ENCODE peak calls at places on chromosomes 4 and X, in nine cellular contexts. Z is fibroblast of lung; C is tibial artery; R is endodermal cell; G is mammary epithelial cell; W is CD4-positive, alpha-beta T cell; N is H9; A is IMR-90; Q is transverse colon. V is an unnamed sample. For H3K27me3 and H3K9me3, the result is how much of the 10 kb centered on the place peaks cover.

GRCh38 chrX:10404435-10404834 is 215.9 kb downstream of the MID1 start:
- DNase-seq in Z (peak), C (no peak), R (no peak), G (no peak), W (no peak), N (no peak), A (peak), Q (no peak), V (no peak)

GRCh38 chrX:101383679-101384078 is 2.3 kb downstream of the BTK start:
- DNase-seq in Z (no peak), C (no peak), R (no peak), G (no peak), W (no peak), N (no peak), A (no peak), Q (peak), V (no peak)

GRCh38 chrX:94977986-94978385 is 1304.0 kb downstream of the FAM133A start:
- DNase-seq in Z (no peak), C (no peak), R (no peak), G (no peak), W (no peak), N (no peak), A (no peak), Q (no peak), V (no peak)

GRCh38 chrX:115892787-115893671 is 277.5 kb upstream of the AGTR2 start:
- DNase-seq in Z (peak), C (no peak), R (peak), G (peak), W (no peak), N (peak), A (peak), Q (peak), V (peak)

GRCh38 chr4:48237996-48238645 is 31.5 kb downstream of the TEC start:
- DNase-seq in Z (no peak), C (no peak), R (no peak), G (peak), W (no peak), N (no peak), A (peak), Q (no peak), V (no peak)

GRCh38 chrX:112066813-112067212 is 15.8 kb downstream of the TRPC5 start:
- DNase-seq in Z (no peak), C (no peak), R (no peak), G (no peak), W (no peak), N (no peak), A (no peak), Q (no peak), V (no peak)

GRCh38 chr4:113636438-113636818 is 125.1 kb downstream of the CAMK2D start:
- DNase-seq in Z (no peak), C (no peak), R (no peak), G (no peak), W (no peak), N (no peak), A (no peak), Q (no peak), V (no peak)

GRCh38 chrX:2690856-2691542 is at the start of gene CD99:
- DNase-seq in Z (peak), C (peak), R (peak), G (peak), W (peak), N (peak), A (peak), Q (peak), V (peak)

GRCh38 chrX:105821471-105822081 is 763 bp upstream of the NRK start:
- DNase-seq in Z (peak), C (no peak), R (peak), G (no peak), W (no peak), N (peak), A (peak), Q (peak), V (no peak)

GRCh38 chr4:98838977-98839618 is 89.8 kb downstream of the EIF4E start:
- DNase-seq in Z (peak), C (no peak), R (no peak), G (peak), W (no peak), N (no peak), A (peak), Q (no peak), V (peak)

GRCh38 chr4:82898322-82899243 is 2.0 kb upstream of the THAP9 start:
- DNase-seq in Z (peak), C (peak), R (no peak), G (peak), W (no peak), N (no peak), A (peak), Q (no peak), V (no peak)

GRCh38 chr4:89215736-89216135 is 91.9 kb downstream of the GPRIN3 start:
- DNase-seq in Z (no peak), C (no peak), R (no peak), G (no peak), W (no peak), N (no peak), A (no peak), Q (no peak), V (no peak)

GRCh38 chrX:9670136-9670905 is 95.3 kb downstream of the GPR143 start:
- DNase-seq in Z (peak), C (no peak), R (no peak), G (no peak), W (no peak), N (no peak), A (peak), Q (no peak), V (no peak)

GRCh38 chr4:169619518-169619957 is 840 bp upstream of the CLCN3 start:
- DNase-seq in Z (peak), C (no peak), R (peak), G (peak), W (peak), N (peak), A (peak), Q (peak), V (peak)

GRCh38 chr4:72326692-72327632 is 242.1 kb downstream of the ADAMTS3 start:
- DNase-seq in Z (peak), C (no peak), R (no peak), G (no peak), W (no peak), N (no peak), A (peak), Q (no peak), V (peak)

GRCh38 chr4:159516556-159516955 is 413.7 kb downstream of the RAPGEF2 start:
- DNase-seq in Z (peak), C (no peak), R (no peak), G (peak), W (no peak), N (no peak), A (peak), Q (no peak), V (no peak)

GRCh38 chr4:145076473-145076855 is 21.5 kb downstream of the ANAPC10 start:
- DNase-seq in Z (peak), C (no peak), R (no peak), G (no peak), W (no peak), N (no peak), A (peak), Q (no peak), V (no peak)

GRCh38 chr4:83552085-83552484 is 16.2 kb downstream of the GPAT3 start:
- DNase-seq in Z (peak), C (no peak), R (no peak), G (peak), W (no peak), N (no peak), A (no peak), Q (no peak), V (no peak)

GRCh38 chrX:129144172-129145038 is 378.9 kb downstream of the SMARCA1 start:
- DNase-seq in Z (peak), C (no peak), R (no peak), G (no peak), W (no peak), N (no peak), A (no peak), Q (no peak), V (no peak)

GRCh38 chr4:189002475-189002874 is 863.2 kb downstream of the TRIML1 start:
- DNase-seq in Z (no peak), C (no peak), R (no peak), G (no peak), W (no peak), N (no peak), A (no peak), Q (no peak), V (no peak)

GRCh38 chr4:53747401-53747800 is 156.1 kb upstream of the LNX1 start:
- DNase-seq in Z (no peak), C (no peak), R (no peak), G (no peak), W (no peak), N (no peak), A (no peak), Q (no peak), V (no peak)

GRCh38 chrX:129663171-129663570 is 8.4 kb upstream of the APLN start:
- DNase-seq in Z (peak), C (no peak), R (no peak), G (no peak), W (no peak), N (no peak), A (peak), Q (no peak), V (no peak)

GRCh38 chr4:37446016-37446415 is 201.5 kb downstream of the NWD2 start:
- DNase-seq in Z (peak), C (no peak), R (no peak), G (no peak), W (no peak), N (no peak), A (no peak), Q (no peak), V (no peak)

GRCh38 chrX:153477039-153477438 is 6.7 kb upstream of the HAUS7 start:
- DNase-seq in Z (peak), C (peak), R (no peak), G (no peak), W (no peak), N (peak), A (peak), Q (no peak), V (peak)

GRCh38 chr4:173827707-173828106 is 297.7 kb upstream of the HAND2 start:
- DNase-seq in Z (no peak), C (no peak), R (no peak), G (no peak), W (no peak), N (no peak), A (no peak), Q (no peak), V (no peak)

GRCh38 chr4:52572936-52573485 is 86.1 kb downstream of the USP46 start:
- DNase-seq in Z (peak), C (no peak), R (no peak), G (peak), W (no peak), N (no peak), A (peak), Q (no peak), V (no peak)

GRCh38 chr4:32499176-32499575 is 1779.0 kb downstream of the PCDH7 start:
- DNase-seq in Z (peak), C (no peak), R (no peak), G (no peak), W (no peak), N (no peak), A (no peak), Q (no peak), V (no peak)

GRCh38 chr4:97394653-97395052 is 748.6 kb downstream of the STPG2 start:
- DNase-seq in Z (peak), C (no peak), R (no peak), G (peak), W (no peak), N (no peak), A (no peak), Q (no peak), V (no peak)

GRCh38 chr4:154399259-154399974 is 92.2 kb downstream of the DCHS2 start:
- DNase-seq in Z (no peak), C (no peak), R (no peak), G (peak), W (no peak), N (no peak), A (peak), Q (no peak), V (no peak)

GRCh38 chr4:139984459-139984858 is 169.5 kb downstream of the MAML3 start:
- DNase-seq in Z (no peak), C (no peak), R (no peak), G (no peak), W (no peak), N (no peak), A (no peak), Q (no peak), V (no peak)

GRCh38 chr4:149029056-149029651 is 586.9 kb upstream of the NR3C2 start:
- DNase-seq in Z (peak), C (no peak), R (no peak), G (no peak), W (no peak), N (no peak), A (peak), Q (peak), V (no peak)

GRCh38 chr4:185142911-185143595 is at the start of gene SLC25A4:
- DNase-seq in Z (peak), C (peak), R (peak), G (peak), W (peak), N (peak), A (peak), Q (peak), V (peak)

GRCh38 chr4:8016527-8016926 is 76.9 kb upstream of the AFAP1 start:
- DNase-seq in Z (peak), C (no peak), R (no peak), G (no peak), W (no peak), N (no peak), A (no peak), Q (no peak), V (no peak)

GRCh38 chr4:137703225-137703624 is 170.9 kb upstream of the PCDH18 start:
- DNase-seq in Z (no peak), C (no peak), R (no peak), G (no peak), W (no peak), N (no peak), A (no peak), Q (no peak), V (no peak)

GRCh38 chr4:6250984-6251295 is 18.7 kb upstream of the WFS1 start:
- DNase-seq in Z (no peak), C (no peak), R (no peak), G (no peak), W (no peak), N (no peak), A (no peak), Q (no peak), V (no peak)

GRCh38 chr4:6253111-6253510 is 16.5 kb upstream of the WFS1 start:
- DNase-seq in Z (no peak), C (no peak), R (no peak), G (no peak), W (no peak), N (no peak), A (no peak), Q (no peak), V (no peak)

GRCh38 chr4:6250235-6250983 is 19.2 kb upstream of the WFS1 start:
- DNase-seq in Z (peak), C (no peak), R (peak), G (peak), W (no peak), N (peak), A (peak), Q (no peak), V (peak)

GRCh38 chr4:6251365-6251764 is 18.3 kb upstream of the WFS1 start:
- DNase-seq in Z (no peak), C (no peak), R (no peak), G (no peak), W (no peak), N (no peak), A (no peak), Q (no peak), V (no peak)

GRCh38 chr4:6252051-6252450 is 17.6 kb upstream of the WFS1 start:
- DNase-seq in Z (no peak), C (no peak), R (no peak), G (no peak), W (no peak), N (no peak), A (no peak), Q (no peak), V (no peak)
- H3K27me3 ChIP-seq in Z (under half), C (under half), R (under half), G (under half), W (under half), N (under half), A (under half), Q (under half), V (under half)

GRCh38 chr4:84917087-84917821 is 49.2 kb downstream of the WDFY3 start:
- DNase-seq in Z (no peak), C (no peak), R (no peak), G (no peak), W (no peak), N (no peak), A (peak), Q (no peak), V (no peak)
- H3K27ac ChIP-seq in Z (no peak), C (no peak), R (no peak), G (no peak), W (no peak), N (no peak), A (no peak), Q (no peak), V (no peak)

GRCh38 chr4:80498725-80499124 is 163.2 kb downstream of the CFAP299 start:
- DNase-seq in Z (no peak), C (no peak), R (no peak), G (no peak), W (no peak), N (no peak), A (no peak), Q (no peak), V (no peak)

GRCh38 chr4:80489798-80490197 is 154.3 kb downstream of the CFAP299 start:
- DNase-seq in Z (no peak), C (no peak), R (no peak), G (no peak), W (no peak), N (no peak), A (no peak), Q (no peak), V (no peak)

GRCh38 chr4:80495847-80496246 is 160.3 kb downstream of the CFAP299 start:
- DNase-seq in Z (no peak), C (no peak), R (no peak), G (no peak), W (no peak), N (peak), A (no peak), Q (no peak), V (no peak)

GRCh38 chr4:80492761-80493160 is 157.2 kb downstream of the CFAP299 start:
- DNase-seq in Z (no peak), C (no peak), R (no peak), G (peak), W (peak), N (no peak), A (no peak), Q (peak), V (no peak)
- H3K9me3 ChIP-seq in Z (under half), C (under half), R (under half), G (under half), W (under half), N (under half), A (under half), Q (under half), V (under half)

DNA sequence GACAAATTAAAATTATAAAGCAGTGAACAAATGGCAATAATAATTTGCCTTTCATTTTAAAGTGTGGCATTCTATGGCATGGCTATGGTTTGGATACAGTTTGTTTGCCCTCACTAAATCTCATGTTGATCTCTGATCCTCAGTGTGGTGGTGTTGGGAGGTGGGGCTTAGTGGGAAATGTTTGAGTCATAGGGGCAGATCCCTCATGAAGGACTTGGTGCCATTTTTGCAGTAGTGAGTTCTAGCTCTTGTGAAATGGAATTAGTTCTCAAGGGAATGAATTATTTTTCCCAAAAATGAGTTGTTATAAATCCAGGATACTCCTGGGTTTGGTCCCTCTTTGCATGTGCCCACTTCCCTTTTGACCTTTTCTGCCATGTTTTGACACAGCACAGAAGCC is 181.4 kb downstream of the AMELX start:
- DNase-seq in Z (no peak), C (peak), R (no peak), G (no peak), W (no peak), N (no peak), A (no peak), Q (no peak), V (no peak)
- H3K27me3 ChIP-seq in Z (under half), C (under half), R (under half), G (under half), W (under half), N (under half), A (under half), Q (under half), V (under half)

DNA sequence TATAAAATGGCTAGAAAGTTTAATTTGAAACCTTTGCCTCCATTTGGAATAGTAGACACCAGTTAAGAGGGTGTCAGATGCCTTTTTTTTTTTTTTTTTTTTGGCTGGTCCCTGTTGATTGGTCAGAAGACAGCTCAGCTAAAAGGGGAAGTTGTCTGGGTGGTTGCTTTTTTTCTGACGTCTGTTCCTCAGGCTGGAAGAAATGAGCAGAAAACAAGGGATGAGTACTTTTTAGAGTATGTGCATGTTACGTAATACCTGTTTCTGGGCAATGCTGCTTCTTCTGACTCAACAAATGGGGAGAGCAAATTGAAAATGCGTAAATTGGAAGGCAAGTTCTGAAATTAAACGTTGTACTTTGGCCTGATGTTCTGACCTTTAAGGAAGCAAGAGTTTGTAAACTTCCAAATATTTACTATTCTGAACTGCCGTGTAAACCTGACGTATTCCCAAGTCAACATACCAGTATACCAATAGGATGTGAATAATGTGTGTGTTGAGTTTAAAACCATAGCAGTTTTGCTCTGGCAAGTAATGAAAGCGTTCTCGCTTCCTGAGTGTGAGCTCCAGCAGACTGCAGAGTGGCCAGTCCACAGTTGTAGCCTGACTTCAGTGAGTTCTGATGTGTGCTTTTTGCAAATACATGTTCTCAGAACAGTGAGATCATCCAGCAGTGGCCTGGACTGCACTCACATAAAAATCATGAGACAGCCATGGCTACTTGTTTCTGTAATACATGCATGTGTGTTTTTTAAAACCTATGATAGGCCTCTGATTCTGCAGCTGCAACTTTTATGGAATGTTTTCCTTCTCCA is 1.7 kb downstream of the SAT1 start:
- DNase-seq in Z (peak), C (no peak), R (no peak), G (peak), W (no peak), N (no peak), A (peak), Q (no peak), V (no peak)
- H3K27ac ChIP-seq in Z (peak), C (peak), R (no peak), G (peak), W (peak), N (no peak), A (peak), Q (peak), V (no peak)

DNA sequence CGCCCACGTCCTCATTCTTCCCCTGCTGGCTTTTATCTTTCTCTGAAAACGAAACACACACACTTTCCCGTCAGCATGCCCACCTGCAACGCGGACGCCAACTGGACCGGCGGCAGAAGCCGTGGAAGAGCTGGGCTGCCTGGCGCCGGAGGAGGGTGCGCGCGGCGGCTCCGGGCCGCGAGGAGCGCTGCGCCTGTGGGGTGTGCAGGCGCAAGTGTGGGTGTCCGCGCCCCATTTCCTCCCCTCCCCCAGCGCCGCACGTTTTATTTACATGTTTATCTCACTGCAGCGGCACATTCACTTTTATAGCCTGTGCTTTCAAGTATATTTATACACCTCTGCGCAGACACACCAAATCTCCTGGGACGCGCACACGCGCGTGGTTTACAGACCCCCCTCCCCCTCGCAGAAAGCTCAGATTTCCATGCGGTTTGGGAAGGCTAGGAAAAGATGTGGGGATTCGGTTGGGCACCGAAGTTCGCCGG is 1.5 kb downstream of the PITX2 start:
- DNase-seq in Z (no peak), C (no peak), R (no peak), G (no peak), W (no peak), N (no peak), A (no peak), Q (no peak), V (no peak)
- H3K9me3 ChIP-seq in Z (under half), C (under half), R (under half), G (under half), W (under half), N (under half), A (under half), Q (under half), V (under half)

V was measured in WERI-Rb-1.